ENCODE peak calls at places on chromosomes 3 and 15, in seven cellular contexts. P is cerebellar nuclear complex; A is WERI-Rb-1; I is A549; F is NCI-H524; V is M059J; N is stimulated activated CD4-positive, alpha-beta T cell treated with anti-CD3 and anti-CD28 coated beads, Interleukin-1b, Interleukin-23, amount 100 ng/mL, for 48 hours. D is an unnamed sample.

GRCh38 chr15:76258460-76258859 is 52.8 kb downstream of the ETFA start:
- DNase-seq in P (no peak), A (peak; percentile 55), I (no peak), F (peak; percentile 98), V (peak; percentile 7), N (no peak), D (peak; percentile 58)

GRCh38 chr15:94383706-94384105 is 152.3 kb downstream of the MCTP2 start:
- DNase-seq in P (no peak), A (no peak), I (no peak), F (no peak), V (peak; percentile 16), N (no peak), D (no peak)

GRCh38 chr3:114449271-114450007 is 155.6 kb downstream of the TIGIT start:
- DNase-seq in P (no peak), A (no peak), I (no peak), F (no peak), V (peak; percentile 47), N (no peak), D (no peak)

GRCh38 chr15:65062726-65063125 is 5.1 kb downstream of the RASL12 start:
- DNase-seq in P (no peak), A (no peak), I (no peak), F (no peak), V (no peak), N (no peak), D (no peak)

GRCh38 chr15:45165536-45165935 is 22.2 kb downstream of the SHF start:
- DNase-seq in P (no peak), A (no peak), I (no peak), F (no peak), V (no peak), N (no peak), D (no peak)

GRCh38 chr15:63600001-63600645 is 2.9 kb downstream of the FBXL22 start:
- DNase-seq in P (no peak), A (no peak), I (peak; percentile 51), F (no peak), V (no peak), N (no peak), D (no peak)

GRCh38 chr3:127822166-127822835 is at the start of gene MGLL:
- DNase-seq in P (no peak), A (peak; percentile 42), I (no peak), F (peak; percentile 68), V (peak; percentile 57), N (no peak), D (peak; percentile 58)

GRCh38 chr3:193805448-193805847 is 212.4 kb downstream of the OPA1 start:
- DNase-seq in P (no peak), A (no peak), I (peak; percentile 80), F (peak; percentile 82), V (peak; percentile 99), N (no peak), D (peak; percentile 72)

GRCh38 chr3:135142530-135142929 is 347.5 kb downstream of the EPHB1 start:
- DNase-seq in P (no peak), A (no peak), I (no peak), F (no peak), V (no peak), N (no peak), D (no peak)

GRCh38 chr3:160009525-160009924 is 20.9 kb downstream of the IL12A start:
- DNase-seq in P (no peak), A (no peak), I (no peak), F (no peak), V (no peak), N (no peak), D (no peak)

GRCh38 chr15:28783873-28784272 is 64.6 kb downstream of the GOLGA6L7 start:
- DNase-seq in P (no peak), A (no peak), I (no peak), F (no peak), V (no peak), N (no peak), D (no peak)

GRCh38 chr15:78727561-78727960 is 83.7 kb downstream of the ADAMTS7 start:
- DNase-seq in P (no peak), A (no peak), I (peak; percentile 34), F (no peak), V (peak; percentile 64), N (no peak), D (no peak)

D was measured in D341Med.